ENCODE peak calls at places on chromosomes 3 and 15, in four cellular contexts. F, Y, R and P are unnamed samples.

GRCh38 chr3:12345141-12345561 is 56.3 kb downstream of the PPARG start:
- DNase-seq in R (no peak), F (no peak), Y (no peak), P (no peak)

GRCh38 chr15:101276501-101277037 is 716 bp downstream of the SELENOS start:
- DNase-seq in F (no peak), Y (no peak), R (no peak), P (no peak)

GRCh38 chr15:51094606-51095569 is at the start of gene TNFAIP8L3:
- DNase-seq in F (peak; percentile 76), Y (peak; percentile 74), R (no peak), P (peak; percentile 66)

GRCh38 chr3:126160243-126161210 is 19.9 kb downstream of the ALDH1L1 start:
- DNase-seq in F (no peak), Y (no peak), R (no peak), P (no peak)

GRCh38 chr15:70955151-70955550 is 62.5 kb downstream of the LRRC49 start:
- DNase-seq in Y (no peak), F (no peak), R (no peak), P (no peak)

GRCh38 chr3:8557298-8557697 is 55.7 kb downstream of the LMCD1 start:
- DNase-seq in Y (no peak), R (no peak), F (no peak), P (peak; percentile 73)

GRCh38 chr3:54915976-54916375 is 11.9 kb downstream of the LRTM1 start:
- DNase-seq in F (no peak), Y (no peak), R (no peak), P (no peak)

GRCh38 chr15:34837246-34838016 is 42.1 kb upstream of the ACTC1 start:
- DNase-seq in F (peak; percentile 24), Y (no peak), R (no peak), P (no peak)

GRCh38 chr3:135907422-135908165 is 57.9 kb upstream of the PPP2R3A start:
- DNase-seq in F (no peak), Y (no peak), R (no peak), P (no peak)

GRCh38 chr3:184738519-184738890 is 26.6 kb upstream of the MAGEF1 start:
- DNase-seq in R (no peak), F (no peak), Y (no peak), P (no peak)

GRCh38 chr3:17810759-17811158 is 68.3 kb upstream of the TBC1D5 start:
- DNase-seq in F (peak; percentile 30), R (no peak), Y (no peak), P (no peak)

GRCh38 chr3:38124324-38125122 is 12.4 kb downstream of the ACAA1 start:
- DNase-seq in F (no peak), Y (no peak), R (no peak), P (no peak)